ENCODE peak calls at places on chromosomes 3 and 15, in five cellular contexts. One of them, this sample, is unnamed.

GRCh38 chr15:57718309-57718708 is 11.8 kb downstream of the POLR2M start:
- DNase-seq in neuronal stem cell: no peak
- DNase-seq in mesenchymal stem cell: no peak
- DNase-seq in H1: no peak
- DNase-seq in mesendoderm: no peak
- DNase-seq in this sample: no peak

GRCh38 chr15:91224750-91225380 is 124.8 kb downstream of the SV2B start:
- DNase-seq in H1: peak; percentile 61
- DNase-seq in neuronal stem cell: peak; percentile 67
- DNase-seq in mesenchymal stem cell: no peak
- DNase-seq in mesendoderm: peak; percentile 71
- DNase-seq in this sample: peak; percentile 41

GRCh38 chr3:81908596-81908995 is 147.2 kb upstream of the GBE1 start:
- DNase-seq in mesenchymal stem cell: no peak
- DNase-seq in mesendoderm: no peak
- DNase-seq in H1: no peak
- DNase-seq in neuronal stem cell: no peak
- DNase-seq in this sample: no peak

GRCh38 chr3:42148982-42149432 is 57.9 kb downstream of the TRAK1 start:
- DNase-seq in H1: peak; percentile 65
- DNase-seq in mesenchymal stem cell: peak; percentile 86
- DNase-seq in neuronal stem cell: peak; percentile 80
- DNase-seq in mesendoderm: peak; percentile 94
- DNase-seq in this sample: peak; percentile 91

GRCh38 chr15:36959746-36960145 is 140.6 kb downstream of the MEIS2 start:
- DNase-seq in H1: no peak
- DNase-seq in mesendoderm: no peak
- DNase-seq in neuronal stem cell: no peak
- DNase-seq in mesenchymal stem cell: peak; percentile 33
- DNase-seq in this sample: no peak

GRCh38 chr15:28962851-28963710 is 77.3 kb downstream of the APBA2 start:
- DNase-seq in H1: peak; percentile 24
- DNase-seq in mesendoderm: no peak
- DNase-seq in mesenchymal stem cell: no peak
- DNase-seq in neuronal stem cell: no peak
- DNase-seq in this sample: no peak

GRCh38 chr15:71691322-71691699 is 119.0 kb upstream of the NR2E3 start:
- DNase-seq in mesenchymal stem cell: no peak
- DNase-seq in H1: no peak
- DNase-seq in neuronal stem cell: no peak
- DNase-seq in mesendoderm: no peak
- DNase-seq in this sample: no peak

GRCh38 chr3:112000971-112001370 is 2.2 kb downstream of the TAGLN3 start:
- DNase-seq in mesenchymal stem cell: no peak
- DNase-seq in neuronal stem cell: no peak
- DNase-seq in mesendoderm: peak; percentile 39
- DNase-seq in H1: no peak
- DNase-seq in this sample: peak; percentile 21

GRCh38 chr3:159616234-159616825 is 372.3 kb upstream of the IL12A start:
- DNase-seq in neuronal stem cell: no peak
- DNase-seq in H1: peak; percentile 61
- DNase-seq in mesendoderm: peak; percentile 70
- DNase-seq in mesenchymal stem cell: peak; percentile 63
- DNase-seq in this sample: peak; percentile 68

DNA sequence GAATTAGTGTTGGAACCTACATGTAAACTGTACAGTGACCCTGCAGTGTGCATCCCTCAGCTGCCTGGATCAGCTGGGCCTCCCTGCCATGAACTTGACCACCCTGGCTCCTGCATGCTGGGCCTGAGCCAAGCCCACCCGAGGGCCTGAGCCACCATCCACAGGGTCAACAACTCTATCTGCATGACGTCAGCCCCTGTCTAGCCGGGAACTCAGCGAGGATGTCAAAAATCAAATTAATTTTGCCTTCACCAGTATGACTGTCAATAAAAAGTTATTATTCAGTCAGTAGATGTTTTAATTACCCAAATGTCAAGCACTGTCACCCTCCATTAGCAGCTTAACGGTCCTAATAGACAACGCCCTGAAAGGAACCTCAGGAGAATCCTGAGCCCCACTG is 181.4 kb downstream of the NTRK3 start:
- DNase-seq in mesenchymal stem cell: no peak
- DNase-seq in mesendoderm: no peak
- DNase-seq in neuronal stem cell: no peak
- DNase-seq in H1: no peak
- DNase-seq in this sample: no peak
- H2BK15ac ChIP-seq in mesenchymal stem cell: no peak overlapping the region
- H2BK15ac ChIP-seq in mesendoderm: no peak overlapping the region
- H2BK15ac ChIP-seq in neuronal stem cell: no peak overlapping the region
- H2BK15ac ChIP-seq in H1: no peak overlapping the region
- H2BK15ac ChIP-seq in this sample: no peak overlapping the region

GRCh38 chr3:17175187-17175839 is 290.6 kb downstream of the PLCL2 start:
- DNase-seq in neuronal stem cell: no peak
- DNase-seq in mesendoderm: no peak
- DNase-seq in mesenchymal stem cell: peak; percentile 61
- DNase-seq in H1: no peak
- DNase-seq in this sample: peak; percentile 80

GRCh38 chr3:17182158-17182557 is 297.4 kb downstream of the PLCL2 start:
- DNase-seq in neuronal stem cell: no peak
- DNase-seq in H1: no peak
- DNase-seq in mesendoderm: no peak
- DNase-seq in mesenchymal stem cell: peak; percentile 36
- DNase-seq in this sample: no peak

GRCh38 chr3:17179381-17180205 is 294.8 kb downstream of the PLCL2 start:
- DNase-seq in mesendoderm: no peak
- DNase-seq in mesenchymal stem cell: peak; percentile 61
- DNase-seq in H1: no peak
- DNase-seq in neuronal stem cell: no peak
- DNase-seq in this sample: peak; percentile 13

GRCh38 chr3:17181413-17181907 is 296.7 kb downstream of the PLCL2 start:
- DNase-seq in H1: no peak
- DNase-seq in mesenchymal stem cell: no peak
- DNase-seq in mesendoderm: no peak
- DNase-seq in neuronal stem cell: no peak
- DNase-seq in this sample: no peak

GRCh38 chr3:17176757-17177156 is 292.0 kb downstream of the PLCL2 start:
- DNase-seq in neuronal stem cell: no peak
- DNase-seq in mesenchymal stem cell: no peak
- DNase-seq in mesendoderm: no peak
- DNase-seq in H1: no peak
- DNase-seq in this sample: no peak
- H3K4me3 ChIP-seq in neuronal stem cell: no peak overlapping the region
- H3K4me3 ChIP-seq in mesenchymal stem cell: no peak overlapping the region
- H3K4me3 ChIP-seq in mesendoderm: no peak overlapping the region
- H3K4me3 ChIP-seq in H1: no peak overlapping the region
- H3K4me3 ChIP-seq in this sample: no peak overlapping the region

DNA sequence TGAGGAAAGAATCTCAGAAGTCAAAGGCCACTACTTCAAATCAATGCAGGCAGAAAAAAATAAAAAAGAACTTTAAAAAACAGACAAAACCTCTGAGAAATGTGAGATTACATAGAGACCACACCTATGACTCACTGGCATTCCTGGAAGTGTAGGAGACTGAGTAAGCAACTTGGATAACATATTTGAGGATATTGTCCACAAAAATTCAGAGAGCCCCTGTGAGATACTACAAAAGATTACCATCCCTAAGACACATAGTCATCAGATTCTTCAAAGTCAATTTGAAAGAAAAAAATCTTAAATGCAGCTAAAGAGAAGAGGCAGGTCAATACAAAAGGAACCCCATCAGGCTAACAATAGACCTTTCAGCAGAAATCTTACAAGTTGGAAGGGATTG is 887.3 kb downstream of the NTRK3 start:
- DNase-seq in mesenchymal stem cell: peak; percentile 77
- DNase-seq in neuronal stem cell: no peak
- DNase-seq in mesendoderm: peak; percentile 81
- DNase-seq in H1: no peak
- DNase-seq in this sample: peak; percentile 93
- H2BK15ac ChIP-seq in mesenchymal stem cell: no peak overlapping the region
- H2BK15ac ChIP-seq in neuronal stem cell: no peak overlapping the region
- H2BK15ac ChIP-seq in mesendoderm: no peak overlapping the region
- H2BK15ac ChIP-seq in H1: no peak overlapping the region
- H2BK15ac ChIP-seq in this sample: no peak overlapping the region

GRCh38 chr3:37189109-37189508 is 14.7 kb upstream of the LRRFIP2 start:
- DNase-seq in neuronal stem cell: no peak
- DNase-seq in mesenchymal stem cell: no peak
- DNase-seq in mesendoderm: no peak
- DNase-seq in H1: no peak
- DNase-seq in this sample: no peak

GRCh38 chr3:37194533-37194932 is 20.2 kb upstream of the LRRFIP2 start:
- DNase-seq in mesendoderm: no peak
- DNase-seq in neuronal stem cell: no peak
- DNase-seq in H1: no peak
- DNase-seq in mesenchymal stem cell: no peak
- DNase-seq in this sample: no peak

GRCh38 chr3:37190667-37191066 is 16.3 kb upstream of the LRRFIP2 start:
- DNase-seq in H1: no peak
- DNase-seq in mesendoderm: no peak
- DNase-seq in mesenchymal stem cell: no peak
- DNase-seq in neuronal stem cell: no peak
- DNase-seq in this sample: no peak
- H3K4me3 ChIP-seq in H1: no peak overlapping the region
- H3K4me3 ChIP-seq in mesendoderm: no peak overlapping the region
- H3K4me3 ChIP-seq in mesenchymal stem cell: no peak overlapping the region
- H3K4me3 ChIP-seq in neuronal stem cell: no peak overlapping the region
- H3K4me3 ChIP-seq in this sample: no peak overlapping the region

DNA sequence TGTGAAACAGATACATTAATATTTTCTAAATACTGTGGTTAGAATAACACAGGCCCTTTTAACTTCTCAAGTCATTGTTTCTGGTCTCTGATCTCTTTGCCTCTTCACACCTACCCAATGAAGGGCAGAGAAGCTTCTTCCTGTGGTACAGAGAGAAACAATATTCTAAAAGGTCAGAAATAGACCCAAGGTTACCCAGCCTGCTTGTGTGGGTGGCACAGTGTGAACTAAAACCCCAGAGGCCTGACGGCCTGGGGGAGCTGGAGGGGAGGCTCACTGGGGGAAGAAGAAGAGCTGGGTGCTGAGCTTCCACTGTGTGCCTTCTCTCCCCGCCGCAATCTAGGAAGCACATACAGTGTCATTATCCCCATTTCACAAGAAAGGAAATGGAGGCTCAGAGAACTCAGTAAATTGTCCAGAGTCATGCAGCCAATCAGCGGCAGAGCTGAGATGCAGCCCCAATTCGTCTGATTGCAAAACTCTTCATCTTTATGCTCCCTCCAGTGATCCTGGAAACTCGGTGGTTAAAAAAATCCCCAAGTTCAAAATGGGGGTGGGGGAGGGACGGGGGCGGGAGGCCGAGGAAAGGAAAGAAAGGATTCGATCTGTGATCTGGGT is 64.1 kb upstream of the HEG1 start:
- DNase-seq in neuronal stem cell: no peak
- DNase-seq in mesenchymal stem cell: no peak
- DNase-seq in mesendoderm: no peak
- DNase-seq in H1: no peak
- DNase-seq in this sample: no peak
- H2BK15ac ChIP-seq in neuronal stem cell: peak overlapping the region; percentile 70
- H2BK15ac ChIP-seq in mesenchymal stem cell: peak overlapping the region; percentile 90
- H2BK15ac ChIP-seq in mesendoderm: peak overlapping the region; percentile 4
- H2BK15ac ChIP-seq in H1: no peak overlapping the region
- H2BK15ac ChIP-seq in this sample: peak overlapping the region; percentile 73